ENCODE peak calls at places on chromosome 21, in five cellular contexts. M, N, O, D and Q are unnamed samples.
A peak's percentile ranks its signal among the peaks of the same experiment; 100 is the strongest.

GRCh38 chr21:37346841-37347430 is 19.6 kb upstream of the DYRK1A start:
- DNase-seq in M (no peak), N (no peak), O (no peak), D (no peak), Q (no peak)

GRCh38 chr21:22762463-22762862 is 1764.3 kb downstream of the NCAM2 start:
- DNase-seq in M (no peak), N (no peak), O (no peak), D (no peak), Q (no peak)

GRCh38 chr21:37675202-37675801 is 241.0 kb downstream of the KCNJ6 start:
- DNase-seq in M (peak; percentile 78), N (peak; percentile 77), O (peak; percentile 88), D (peak; percentile 78), Q (peak; percentile 38)

GRCh38 chr21:42353623-42354022 is 2.8 kb upstream of the TFF2 start:
- DNase-seq in M (no peak), N (no peak), O (no peak), D (no peak), Q (no peak)

GRCh38 chr21:42490735-42491134 is 5.3 kb downstream of the RSPH1 start:
- DNase-seq in M (no peak), N (no peak), O (no peak), D (no peak), Q (no peak)

GRCh38 chr21:37225440-37225839 is 41.7 kb downstream of the VPS26C start:
- DNase-seq in M (no peak), N (no peak), O (no peak), D (no peak), Q (no peak)

GRCh38 chr21:35294231-35294898 is 245.3 kb upstream of the RUNX1 start:
- DNase-seq in M (no peak), N (no peak), O (no peak), D (no peak), Q (no peak)

GRCh38 chr21:42781150-42781980 is 98.0 kb downstream of the WDR4 start:
- DNase-seq in M (no peak), N (no peak), O (no peak), D (peak; percentile 24), Q (peak; percentile 47)

GRCh38 chr21:26732442-26733221 is 112.6 kb downstream of the ADAMTS1 start:
- DNase-seq in M (peak; percentile 49), N (peak; percentile 68), O (peak; percentile 71), D (peak; percentile 78), Q (peak; percentile 31)

GRCh38 chr21:29271927-29272333 is 26.8 kb upstream of the BACH1 start:
- DNase-seq in M (no peak), N (no peak), O (no peak), D (peak; percentile 76), Q (no peak)

GRCh38 chr21:25215698-25216384 is 391.4 kb downstream of the MRPL39 start:
- DNase-seq in M (no peak), N (no peak), O (no peak), D (no peak), Q (no peak)

GRCh38 chr21:37546949-37547614 is 180.5 kb downstream of the DYRK1A start:
- DNase-seq in M (no peak), N (peak; percentile 71), O (no peak), D (no peak), Q (no peak)

GRCh38 chr21:37787456-37787855 is 128.8 kb downstream of the KCNJ6 start:
- DNase-seq in M (no peak), N (no peak), O (no peak), D (peak; percentile 77), Q (no peak)

GRCh38 chr21:35198004-35198403 is 148.9 kb upstream of the RUNX1 start:
- DNase-seq in M (no peak), N (no peak), O (no peak), D (peak; percentile 94), Q (no peak)

GRCh38 chr21:27112186-27112585 is 145.3 kb upstream of the ADAMTS5 start:
- DNase-seq in M (no peak), N (no peak), O (no peak), D (no peak), Q (no peak)

GRCh38 chr21:29091032-29091431 is 17.6 kb upstream of the CCT8 start:
- DNase-seq in M (no peak), N (no peak), O (no peak), D (peak; percentile 85), Q (no peak)

GRCh38 chr21:41615613-41616012 is 107.7 kb upstream of the TMPRSS2 start:
- DNase-seq in M (no peak), N (no peak), O (no peak), D (peak; percentile 97), Q (no peak)

GRCh38 chr21:33198346-33199135 is 31.2 kb upstream of the IFNAR2 start:
- DNase-seq in M (peak; percentile 76), N (no peak), O (peak; percentile 84), D (no peak), Q (peak; percentile 70)

GRCh38 chr21:40013001-40013735 is 145.9 kb downstream of the PCP4 start:
- DNase-seq in M (no peak), N (no peak), O (no peak), D (no peak), Q (no peak)

GRCh38 chr21:32698971-32699693 is 28.7 kb downstream of the SYNJ1 start:
- DNase-seq in M (no peak), N (no peak), O (no peak), D (no peak), Q (no peak)

GRCh38 chr21:42154237-42155044 is 64.5 kb upstream of the ABCG1 start:
- DNase-seq in M (no peak), N (no peak), O (no peak), D (no peak), Q (no peak)

GRCh38 chr21:30740462-30740861 is 6.6 kb downstream of the KRTAP21-2 start:
- DNase-seq in M (no peak), N (no peak), O (no peak), D (no peak), Q (no peak)

GRCh38 chr21:28518620-28519019 is 474.1 kb downstream of the LTN1 start:
- DNase-seq in M (no peak), N (no peak), O (no peak), D (peak; percentile 16), Q (no peak)

GRCh38 chr21:35206141-35207125 is 157.3 kb upstream of the RUNX1 start:
- DNase-seq in M (no peak), N (no peak), O (no peak), D (no peak), Q (peak; percentile 23)

GRCh38 chr21:33244082-33244780 is 14.5 kb downstream of the IFNAR2 start:
- DNase-seq in M (no peak), N (no peak), O (no peak), D (no peak), Q (no peak)

GRCh38 chr21:36035381-36035791 is 24.9 kb downstream of the SETD4 start:
- DNase-seq in M (no peak), N (no peak), O (no peak), D (no peak), Q (no peak)

GRCh38 chr21:21688877-21689276 is 690.7 kb downstream of the NCAM2 start:
- DNase-seq in M (no peak), N (peak; percentile 40), O (no peak), D (peak; percentile 66), Q (no peak)

GRCh38 chr21:37452222-37452621 is 85.6 kb downstream of the DYRK1A start:
- DNase-seq in M (no peak), N (no peak), O (no peak), D (peak; percentile 83), Q (no peak)

GRCh38 chr21:16409341-16409740 is 679.6 kb downstream of the USP25 start:
- DNase-seq in M (no peak), N (no peak), O (no peak), D (no peak), Q (no peak)

GRCh38 chr21:41564871-41565281 is 56.9 kb upstream of the TMPRSS2 start:
- DNase-seq in M (no peak), N (no peak), O (no peak), D (peak; percentile 79), Q (no peak)

GRCh38 chr21:41396452-41397107 is 29.5 kb upstream of the MX1 start:
- DNase-seq in M (peak; percentile 85), N (no peak), O (peak; percentile 79), D (peak; percentile 65), Q (peak; percentile 48)

GRCh38 chr21:25750085-25750484 is 15.3 kb downstream of the GABPA start:
- DNase-seq in M (no peak), N (no peak), O (no peak), D (no peak), Q (no peak)

GRCh38 chr21:40339050-40339449 is 471.8 kb downstream of the PCP4 start:
- DNase-seq in M (no peak), N (no peak), O (peak; percentile 44), D (no peak), Q (no peak)

GRCh38 chr21:31360717-31361116 is 16.7 kb upstream of the TIAM1 start:
- DNase-seq in M (no peak), N (no peak), O (no peak), D (no peak), Q (no peak)

GRCh38 chr21:17454315-17455027 is 58.4 kb upstream of the CXADR start:
- DNase-seq in M (no peak), N (peak; percentile 89), O (peak; percentile 64), D (peak; percentile 79), Q (no peak)

GRCh38 chr21:44351535-44352252 is 1.7 kb upstream of the TRPM2 start:
- DNase-seq in M (no peak), N (no peak), O (peak; percentile 42), D (no peak), Q (no peak)

GRCh38 chr21:44352253-44352860 is 1.1 kb upstream of the TRPM2 start:
- DNase-seq in M (no peak), N (no peak), O (peak; percentile 14), D (no peak), Q (no peak)

GRCh38 chr21:44353200-44353970 is at the start of gene TRPM2:
- DNase-seq in M (peak; percentile 80), N (no peak), O (peak; percentile 85), D (peak; percentile 52), Q (peak; percentile 73)

GRCh38 chr21:44354775-44355771 is 1.7 kb downstream of the TRPM2 start:
- DNase-seq in M (no peak), N (no peak), O (peak; percentile 24), D (no peak), Q (no peak)

GRCh38 chr21:44354001-44354405 is 582 bp downstream of the TRPM2 start:
- DNase-seq in M (no peak), N (no peak), O (peak; percentile 59), D (no peak), Q (no peak)
- H3K4me1 ChIP-seq in M (peaks cover 18% of the 10 kb centered on the region), N (no peaks in the 10 kb centered on the region), O (no peaks in the 10 kb centered on the region), D (peaks cover 20% of the 10 kb centered on the region), Q (no peaks in the 10 kb centered on the region)

GRCh38 chr21:44020551-44020950 is 8.4 kb downstream of the TRAPPC10 start:
- DNase-seq in M (no peak), N (no peak), O (no peak), D (no peak), Q (no peak)
- H3K4me1 ChIP-seq in M (peaks cover 74% of the 10 kb centered on the region), N (peaks cover 13% of the 10 kb centered on the region), O (peaks cover 2% of the 10 kb centered on the region), D (peaks cover 29% of the 10 kb centered on the region), Q (peaks cover 54% of the 10 kb centered on the region)

GRCh38 chr21:7916329-7917303 is 2604.8 kb upstream of the TPTE start:
- DNase-seq in M (no peak), N (no peak), O (no peak), D (no peak), Q (no peak)
- H3K4me1 ChIP-seq in M (no peaks in the 10 kb centered on the region), N (no peaks in the 10 kb centered on the region), O (no peaks in the 10 kb centered on the region), D (no peaks in the 10 kb centered on the region), Q (no peaks in the 10 kb centered on the region)

DNA sequence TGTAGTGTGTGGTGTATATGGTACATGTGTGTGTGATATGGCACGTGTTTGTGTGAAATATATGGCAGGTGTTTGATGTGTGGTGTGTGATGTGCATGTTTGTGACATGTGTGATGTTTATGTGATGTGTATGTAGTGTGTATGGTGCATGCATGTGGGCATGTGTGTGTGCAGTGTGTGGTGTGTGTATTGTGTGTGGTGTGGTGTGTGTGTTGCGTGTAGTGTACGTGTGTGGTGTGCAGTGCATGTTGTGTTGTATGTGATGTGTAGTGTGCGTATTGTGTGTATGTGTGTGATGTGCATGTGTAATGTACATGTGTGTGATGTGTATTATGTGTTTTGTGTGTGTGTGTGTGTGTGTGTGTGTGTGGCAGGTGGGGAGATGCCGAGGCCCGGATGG is 65.7 kb downstream of the SLC19A1 start:
- DNase-seq in M (no peak), N (no peak), O (peak; percentile 9), D (no peak), Q (no peak)
- H3K4me1 ChIP-seq in M (peaks cover 32% of the 10 kb centered on the region), N (no peaks in the 10 kb centered on the region), O (peaks cover 3% of the 10 kb centered on the region), D (peaks cover 5% of the 10 kb centered on the region), Q (peaks cover 11% of the 10 kb centered on the region)